ENCODE peak calls at places on chromosomes 1 and 21, in five cellular contexts. S, H, E, Z and G are unnamed samples. For H3K27me3, the result is how much of the 10 kb centered on the place peaks cover.

GRCh38 chr21:17089121-17089520 is 423.7 kb upstream of the CXADR start:
- DNase-seq in E (no peak), Z (peak), S (no peak), H (no peak), G (no peak)

GRCh38 chr1:169426174-169426716 is 1.0 kb downstream of the CCDC181 start:
- DNase-seq in S (no peak), Z (no peak), H (no peak), E (no peak), G (no peak)

GRCh38 chr21:26966360-26966977 is 419 bp downstream of the ADAMTS5 start:
- DNase-seq in S (no peak), E (no peak), Z (no peak), H (no peak), G (no peak)

GRCh38 chr21:38306407-38306806 is 49.6 kb downstream of the KCNJ15 start:
- DNase-seq in Z (peak), H (no peak), E (no peak), S (no peak), G (no peak)

GRCh38 chr1:206904423-206905142 is 7.3 kb downstream of the IL24 start:
- DNase-seq in Z (no peak), H (no peak), S (no peak), E (no peak), G (no peak)

GRCh38 chr1:204520834-204521709 is 4.9 kb downstream of the MDM4 start:
- DNase-seq in Z (no peak), H (no peak), S (no peak), E (peak), G (no peak)

GRCh38 chr1:27161594-27161993 is 6.7 kb upstream of the SLC9A1 start:
- DNase-seq in E (peak), H (no peak), S (no peak), Z (peak), G (no peak)

GRCh38 chr1:89844860-89845259 is 24.0 kb downstream of the LRRC8D start:
- DNase-seq in S (no peak), E (no peak), H (no peak), Z (no peak), G (no peak)

GRCh38 chr1:91564888-91565700 is 64.4 kb downstream of the CDC7 start:
- DNase-seq in Z (no peak), H (no peak), E (no peak), S (no peak), G (peak)

GRCh38 chr1:162943627-162944026 is 82.7 kb upstream of the CCDC190 start:
- DNase-seq in E (no peak), Z (no peak), S (no peak), H (no peak), G (no peak)

GRCh38 chr1:202237052-202237451 is 43.5 kb downstream of the LGR6 start:
- DNase-seq in E (no peak), Z (peak), H (peak), S (peak), G (no peak)

GRCh38 chr1:155759966-155760630 is 71.2 kb downstream of the DAP3 start:
- DNase-seq in H (no peak), Z (peak), S (no peak), E (no peak), G (peak)

GRCh38 chr1:241186716-241187115 is 170.3 kb downstream of the RGS7 start:
- DNase-seq in E (no peak), H (no peak), S (no peak), Z (peak), G (no peak)

DNA sequence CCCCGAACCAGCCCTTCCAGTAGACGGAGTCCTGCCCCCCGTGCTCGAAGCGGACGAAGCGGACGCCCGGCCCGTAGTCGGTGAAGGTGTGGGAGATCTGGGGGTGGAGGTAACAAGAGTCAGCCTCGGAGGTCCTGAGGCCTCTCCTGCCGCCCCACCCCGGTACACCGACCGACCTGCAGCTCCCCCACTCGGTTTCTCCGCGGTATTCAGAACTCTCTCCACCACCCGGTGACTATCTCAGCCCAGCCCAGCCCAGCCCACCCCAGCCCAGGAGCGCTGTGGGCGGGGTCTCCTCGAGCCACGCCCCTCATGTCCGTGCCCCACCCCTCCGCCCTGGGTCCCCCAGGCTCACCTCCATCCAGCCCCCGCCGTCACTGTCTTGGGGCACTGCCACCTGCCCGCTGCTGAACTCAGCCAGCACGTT is 5.5 kb downstream of the FBXO2 start:
- DNase-seq in H (no peak), Z (peak), S (peak), E (no peak), G (no peak)
- TF ChIP-seq EZH2 in H (no peak), Z (no peak), S (no peak), E (no peak), G (no peak)

DNA sequence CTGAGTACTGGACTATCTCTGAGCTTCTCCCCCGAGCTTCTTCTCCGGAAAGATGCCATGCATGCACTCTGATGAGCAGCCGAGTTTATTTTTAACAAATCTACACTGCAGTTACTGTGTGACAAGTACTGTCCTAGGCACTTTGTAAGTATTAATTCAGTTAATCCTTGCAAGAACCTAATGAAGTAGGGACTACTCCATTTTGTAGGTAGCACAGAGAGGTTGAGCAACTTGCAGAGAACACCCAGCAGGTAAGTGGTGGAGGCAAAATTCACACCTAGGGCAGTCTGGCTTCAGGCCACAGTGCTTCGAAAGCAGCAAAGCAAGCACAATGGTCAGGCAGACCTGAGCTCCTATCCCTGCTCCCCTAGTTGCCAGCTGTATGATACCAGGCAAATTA is 3.8 kb upstream of the TAL1 start:
- DNase-seq in Z (no peak), H (no peak), E (no peak), S (no peak), G (no peak)
- H3K27me3 ChIP-seq in Z (under half), H (half or more), E (under half), S (under half), G (under half)

GRCh38 chr1:33152685-33153432 is 29.0 kb downstream of the TRIM62 start:
- DNase-seq in S (no peak), H (peak), Z (no peak), E (no peak), G (no peak)
- H3K9ac ChIP-seq in S (no peak), H (no peak), Z (no peak), E (no peak), G (no peak)

DNA sequence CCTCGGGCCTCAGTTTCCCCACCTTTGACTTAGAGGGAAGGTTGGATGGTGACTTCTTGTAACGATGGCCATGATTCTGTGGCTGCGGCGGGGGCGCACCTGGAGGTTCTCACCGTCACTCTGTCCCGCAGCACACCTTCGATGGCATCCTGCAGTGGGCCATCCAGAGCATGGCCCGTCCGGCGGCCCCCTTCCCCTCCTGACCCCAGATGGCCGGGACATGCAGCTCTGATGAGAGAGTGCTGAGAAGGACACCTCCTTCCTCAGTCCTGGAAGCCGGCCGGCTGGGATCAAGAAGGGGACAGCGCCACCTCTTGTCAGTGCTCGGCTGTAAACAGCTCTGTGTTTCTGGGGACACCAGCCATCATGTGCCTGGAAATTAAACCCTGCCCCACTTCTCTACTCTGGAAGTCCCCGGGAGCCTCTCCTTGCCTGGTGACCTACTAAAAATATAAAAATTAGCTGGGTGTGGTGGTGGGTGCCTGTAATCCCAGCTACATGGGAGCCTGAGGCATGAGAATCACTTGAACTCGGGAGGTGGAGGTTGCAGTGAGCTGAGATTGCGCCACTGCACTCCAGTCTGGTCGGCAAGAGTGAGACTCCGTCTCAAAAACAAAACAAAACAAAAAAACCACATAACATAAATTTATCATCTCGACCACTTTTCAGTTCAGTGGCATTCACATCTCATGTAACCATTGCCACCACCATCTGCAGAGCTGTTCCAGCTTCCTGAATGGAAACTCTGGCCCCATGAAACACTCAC is 2.1 kb upstream of the PFKL start:
- DNase-seq in Z (peak), H (peak), E (peak), S (peak), G (peak)
- TF ChIP-seq EZH2 in Z (no peak), H (no peak), E (no peak), S (no peak), G (no peak)

DNA sequence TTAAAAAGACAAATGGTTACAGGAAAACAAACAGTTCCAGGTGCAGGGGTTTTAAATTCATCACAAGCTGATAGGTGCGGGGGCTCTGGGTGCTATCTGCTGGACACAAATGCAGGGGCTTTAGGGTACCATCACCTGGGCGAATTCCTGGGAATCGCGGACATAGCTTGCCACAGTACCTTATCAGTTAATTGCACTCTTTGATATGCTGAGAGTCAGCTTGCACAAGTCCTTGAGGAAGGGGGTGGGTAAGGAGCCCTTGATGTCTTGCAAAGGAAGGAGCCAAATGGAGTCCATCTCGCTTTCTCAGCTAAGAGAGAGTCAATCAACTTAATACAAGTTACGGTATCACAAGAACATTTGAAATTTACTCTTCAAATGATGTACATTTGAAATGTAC is 25.4 kb upstream of the TMEM54 start:
- DNase-seq in H (no peak), S (no peak), E (no peak), Z (no peak), G (no peak)
- H3K27me3 ChIP-seq in H (under half), S (under half), E (under half), Z (under half), G (under half)

GRCh38 chr21:33981341-33982101 is 65.9 kb upstream of the ATP5PO start:
- DNase-seq in Z (no peak), S (no peak), E (no peak), H (no peak), G (no peak)
- H3K9ac ChIP-seq in Z (no peak), S (no peak), E (no peak), H (no peak), G (no peak)